ENCODE peak calls at places on chromosomes 16 and 17, in six cellular contexts. One of them, this sample, is unnamed.

GRCh38 chr16:88069397-88070168 is 118.3 kb downstream of the BANP start:
- DNase-seq in lower lobe of right lung: peak
- DNase-seq in HTR-8/SVneo: no peak
- DNase-seq in tibial artery: no peak
- DNase-seq in MG63: no peak
- DNase-seq in NCI-H1092 treated with DMSO at 0.1 percent for 48 hours: no peak
- DNase-seq in this sample: no peak

GRCh38 chr17:80116923-80117380 is 15.6 kb downstream of the GAA start:
- DNase-seq in tibial artery: no peak
- DNase-seq in NCI-H1092 treated with DMSO at 0.1 percent for 48 hours: no peak
- DNase-seq in lower lobe of right lung: no peak
- DNase-seq in MG63: no peak
- DNase-seq in HTR-8/SVneo: no peak
- DNase-seq in this sample: no peak

GRCh38 chr16:24442631-24443030 is 96.7 kb upstream of the RBBP6 start:
- DNase-seq in HTR-8/SVneo: no peak
- DNase-seq in NCI-H1092 treated with DMSO at 0.1 percent for 48 hours: no peak
- DNase-seq in tibial artery: no peak
- DNase-seq in MG63: no peak
- DNase-seq in lower lobe of right lung: no peak
- DNase-seq in this sample: no peak

GRCh38 chr17:57649731-57650484 is 95.2 kb downstream of the CCDC182 start:
- DNase-seq in MG63: no peak
- DNase-seq in lower lobe of right lung: no peak
- DNase-seq in HTR-8/SVneo: peak
- DNase-seq in NCI-H1092 treated with DMSO at 0.1 percent for 48 hours: no peak
- DNase-seq in tibial artery: no peak
- DNase-seq in this sample: peak

GRCh38 chr16:49378816-49379215 is 5.2 kb downstream of the C16orf78 start:
- DNase-seq in NCI-H1092 treated with DMSO at 0.1 percent for 48 hours: no peak
- DNase-seq in MG63: no peak
- DNase-seq in HTR-8/SVneo: no peak
- DNase-seq in tibial artery: no peak
- DNase-seq in lower lobe of right lung: no peak
- DNase-seq in this sample: no peak

GRCh38 chr17:45791935-45792334 is 7.8 kb downstream of the CRHR1 start:
- DNase-seq in MG63: peak
- DNase-seq in HTR-8/SVneo: no peak
- DNase-seq in tibial artery: no peak
- DNase-seq in NCI-H1092 treated with DMSO at 0.1 percent for 48 hours: no peak
- DNase-seq in lower lobe of right lung: no peak
- DNase-seq in this sample: peak

GRCh38 chr16:67796099-67796718 is 10.2 kb downstream of the RANBP10 start:
- DNase-seq in lower lobe of right lung: no peak
- DNase-seq in tibial artery: no peak
- DNase-seq in HTR-8/SVneo: no peak
- DNase-seq in MG63: no peak
- DNase-seq in NCI-H1092 treated with DMSO at 0.1 percent for 48 hours: no peak
- DNase-seq in this sample: no peak

GRCh38 chr16:30068750-30069574 is 3.4 kb downstream of the ALDOA start:
- DNase-seq in HTR-8/SVneo: no peak
- DNase-seq in NCI-H1092 treated with DMSO at 0.1 percent for 48 hours: peak
- DNase-seq in MG63: no peak
- DNase-seq in tibial artery: no peak
- DNase-seq in lower lobe of right lung: no peak
- DNase-seq in this sample: no peak

GRCh38 chr16:24036614-24037013 is 200.8 kb downstream of the PRKCB start:
- DNase-seq in MG63: no peak
- DNase-seq in tibial artery: no peak
- DNase-seq in lower lobe of right lung: no peak
- DNase-seq in HTR-8/SVneo: peak
- DNase-seq in NCI-H1092 treated with DMSO at 0.1 percent for 48 hours: peak
- DNase-seq in this sample: peak

GRCh38 chr16:85711982-85712587 is 23.3 kb upstream of the GINS2 start:
- DNase-seq in tibial artery: no peak
- DNase-seq in lower lobe of right lung: no peak
- DNase-seq in MG63: no peak
- DNase-seq in HTR-8/SVneo: no peak
- DNase-seq in NCI-H1092 treated with DMSO at 0.1 percent for 48 hours: no peak
- DNase-seq in this sample: no peak

GRCh38 chr17:47700471-47701449 is 6.8 kb downstream of the TBKBP1 start:
- DNase-seq in NCI-H1092 treated with DMSO at 0.1 percent for 48 hours: no peak
- DNase-seq in tibial artery: no peak
- DNase-seq in MG63: no peak
- DNase-seq in HTR-8/SVneo: no peak
- DNase-seq in lower lobe of right lung: peak
- DNase-seq in this sample: no peak

GRCh38 chr17:29219378-29220047 is 27.1 kb upstream of the CRYBA1 start:
- DNase-seq in lower lobe of right lung: peak
- DNase-seq in HTR-8/SVneo: peak
- DNase-seq in tibial artery: peak
- DNase-seq in MG63: peak
- DNase-seq in NCI-H1092 treated with DMSO at 0.1 percent for 48 hours: peak
- DNase-seq in this sample: peak

GRCh38 chr16:22625948-22626347 is 115.3 kb downstream of the NPIPB5 start:
- DNase-seq in tibial artery: no peak
- DNase-seq in HTR-8/SVneo: no peak
- DNase-seq in MG63: no peak
- DNase-seq in lower lobe of right lung: no peak
- DNase-seq in NCI-H1092 treated with DMSO at 0.1 percent for 48 hours: no peak
- DNase-seq in this sample: no peak